ENCODE peak calls at places on chromosomes 16 and 17, in nine cellular contexts. V, Q, O, J, W, D, M, H and I are unnamed samples.
A peak's percentile ranks its signal among the peaks of the same experiment; 100 is the strongest.

GRCh38 chr16:73152731-73153130 is 104.8 kb upstream of the ZFHX3 start:
- DNase-seq in V (no peak), Q (peak; percentile 79), O (no peak), J (no peak), W (no peak), D (no peak), M (no peak), H (peak; percentile 34), I (no peak)

GRCh38 chr16:85844786-85845185 is 45.3 kb downstream of the COX4I1 start:
- DNase-seq in V (no peak), Q (no peak), O (no peak), J (no peak), W (no peak), D (no peak), M (no peak), H (peak; percentile 35), I (no peak)

GRCh38 chr16:66146689-66147330 is 219.7 kb upstream of the CDH5 start:
- DNase-seq in V (no peak), Q (no peak), O (no peak), J (no peak), W (no peak), D (no peak), M (no peak), H (no peak), I (no peak)

GRCh38 chr16:75446416-75446815 is 13.1 kb upstream of the CFDP1 start:
- DNase-seq in V (no peak), Q (no peak), O (no peak), J (no peak), W (no peak), D (no peak), M (no peak), H (no peak), I (no peak)

GRCh38 chr17:37844158-37844976 is 79.8 kb upstream of the TBC1D3K start:
- DNase-seq in V (peak; percentile 57), Q (peak; percentile 87), O (no peak), J (peak; percentile 69), W (no peak), D (peak; percentile 15), M (peak; percentile 77), H (peak; percentile 67), I (peak; percentile 16)

GRCh38 chr17:81867123-81867951 is 3.8 kb downstream of the ARHGDIA start:
- DNase-seq in V (no peak), Q (peak; percentile 73), O (no peak), J (peak; percentile 85), W (no peak), D (no peak), M (no peak), H (peak; percentile 78), I (no peak)

GRCh38 chr17:42438600-42439567 is 15.8 kb upstream of the CAVIN1 start:
- DNase-seq in V (no peak), Q (peak; percentile 69), O (no peak), J (no peak), W (no peak), D (no peak), M (no peak), H (peak; percentile 51), I (no peak)

GRCh38 chr17:58019039-58019438 is 12.0 kb upstream of the SRSF1 start:
- DNase-seq in V (no peak), Q (no peak), O (no peak), J (no peak), W (no peak), D (no peak), M (no peak), H (no peak), I (no peak)

GRCh38 chr17:51298508-51299371 is 38.4 kb downstream of the UTP18 start:
- DNase-seq in V (no peak), Q (peak; percentile 83), O (no peak), J (no peak), W (no peak), D (peak; percentile 26), M (no peak), H (peak; percentile 65), I (peak; percentile 12)

GRCh38 chr17:3710951-3711383 is 12.7 kb upstream of the HASPIN start:
- DNase-seq in V (no peak), Q (peak; percentile 41), O (no peak), J (no peak), W (no peak), D (peak; percentile 71), M (no peak), H (peak; percentile 60), I (peak; percentile 94)

DNA sequence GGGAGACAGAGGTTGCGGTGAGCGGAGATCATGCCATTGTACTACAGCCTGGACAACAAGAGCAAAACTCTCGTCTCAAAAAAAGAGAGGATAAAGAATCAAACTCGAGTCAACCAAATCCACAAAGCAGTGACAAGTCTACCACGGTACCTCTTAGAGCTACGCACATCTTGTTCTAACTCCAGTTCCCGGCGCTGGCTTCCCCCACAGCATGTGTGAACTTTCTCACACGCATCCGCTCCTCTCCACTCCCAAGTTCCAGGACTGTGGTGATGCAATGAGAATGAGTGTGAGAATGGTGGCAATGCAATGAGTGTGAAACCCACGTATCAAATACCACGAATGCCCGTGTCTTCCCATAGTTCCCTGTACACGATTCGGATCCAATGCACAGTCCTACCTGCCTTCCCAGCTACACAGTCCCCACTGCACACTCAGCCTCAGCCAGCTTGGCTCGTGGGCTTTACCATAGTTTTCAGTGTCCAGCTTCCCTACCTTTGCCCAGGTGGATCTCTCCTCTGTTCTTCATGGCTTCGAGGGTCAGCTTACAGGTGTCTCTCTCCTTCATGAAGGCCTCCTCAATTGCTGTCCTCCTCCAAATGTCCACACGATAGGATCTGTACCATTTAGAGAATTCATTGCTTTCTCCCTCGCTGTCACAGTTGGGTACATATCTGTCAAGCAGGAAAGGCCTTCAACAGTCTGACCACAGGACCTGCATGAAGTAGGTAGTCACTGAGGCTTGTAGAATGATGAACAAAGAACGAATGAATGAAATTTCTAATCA is 9.2 kb upstream of the P2RX5 start:
- DNase-seq in V (no peak), Q (no peak), O (no peak), J (no peak), W (no peak), D (no peak), M (no peak), H (no peak), I (no peak)
- H3K27me3 ChIP-seq in V (no peaks in the 10 kb centered on the region), Q (no peaks in the 10 kb centered on the region), O (no peaks in the 10 kb centered on the region), J (no peaks in the 10 kb centered on the region), W (no peaks in the 10 kb centered on the region), D (no peaks in the 10 kb centered on the region), M (no peaks in the 10 kb centered on the region), H (no peaks in the 10 kb centered on the region), I (no peaks in the 10 kb centered on the region)

GRCh38 chr16:3036726-3037315 is at the start of gene BICDL2:
- DNase-seq in V (no peak), Q (peak; percentile 93), O (no peak), J (peak; percentile 93), W (no peak), D (no peak), M (no peak), H (no peak), I (no peak)
- H3K27me3 ChIP-seq in V (peaks cover 90% of the 10 kb centered on the region), Q (no peaks in the 10 kb centered on the region), O (peaks cover 70% of the 10 kb centered on the region), J (no peaks in the 10 kb centered on the region), W (peaks cover 37% of the 10 kb centered on the region), D (peaks cover 13% of the 10 kb centered on the region), M (peaks cover 32% of the 10 kb centered on the region), H (peaks cover 90% of the 10 kb centered on the region), I (peaks cover 48% of the 10 kb centered on the region)

GRCh38 chr16:54288592-54289241 is 2.1 kb upstream of the IRX3 start:
- DNase-seq in V (no peak), Q (peak; percentile 14), O (no peak), J (no peak), W (no peak), D (no peak), M (no peak), H (no peak), I (no peak)
- H3K27me3 ChIP-seq in V (peaks cover 36% of the 10 kb centered on the region), Q (peaks cover 88% of the 10 kb centered on the region), O (peaks cover 56% of the 10 kb centered on the region), J (peaks cover 45% of the 10 kb centered on the region), W (no peaks in the 10 kb centered on the region), D (no peaks in the 10 kb centered on the region), M (peaks cover 25% of the 10 kb centered on the region), H (peaks cover 5% of the 10 kb centered on the region), I (peaks cover 5% of the 10 kb centered on the region)

DNA sequence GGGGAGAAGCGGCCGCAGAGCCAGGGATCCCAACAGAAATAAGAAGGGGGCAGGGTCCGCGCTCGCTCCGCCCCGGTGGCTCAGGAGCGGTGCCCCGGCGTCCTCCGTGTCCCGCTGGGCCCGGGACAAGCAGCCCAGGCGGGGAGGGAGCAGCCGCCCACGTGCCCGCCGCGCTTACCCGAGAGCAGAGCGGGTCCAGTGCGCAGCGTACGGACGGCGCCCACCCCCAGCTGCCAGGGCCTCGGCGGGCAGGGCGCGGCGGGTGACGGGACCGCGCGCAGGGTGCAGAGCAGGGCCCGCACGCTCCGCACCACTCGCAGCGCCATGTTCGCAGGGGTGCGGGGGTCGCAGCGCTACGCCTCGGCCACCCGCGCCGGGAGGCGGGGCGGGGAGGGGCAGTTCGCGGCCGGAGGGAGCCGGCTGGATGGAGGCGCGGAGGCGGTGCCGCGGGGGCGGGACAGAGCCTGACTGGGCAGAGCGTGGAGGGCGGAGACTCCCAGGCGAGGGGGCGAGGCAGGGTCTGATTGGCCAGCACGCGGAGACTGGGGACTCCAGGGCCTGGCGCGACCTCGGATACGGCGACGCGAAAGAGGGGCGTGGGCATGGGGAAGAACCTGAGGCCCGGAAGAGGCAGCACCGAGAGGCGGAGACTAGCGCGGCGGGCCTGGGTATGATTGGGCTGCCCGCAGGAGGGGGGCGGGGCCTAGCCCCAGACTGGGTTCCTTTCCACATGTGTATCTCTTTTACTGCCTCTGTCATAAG is at the start of gene GCSH:
- DNase-seq in V (peak; percentile 100), Q (peak; percentile 99), O (peak; percentile 99), J (peak; percentile 100), W (peak; percentile 88), D (peak; percentile 96), M (peak; percentile 99), H (peak; percentile 100), I (peak; percentile 99)
- H3K27me3 ChIP-seq in V (no peaks in the 10 kb centered on the region), Q (no peaks in the 10 kb centered on the region), O (no peaks in the 10 kb centered on the region), J (no peaks in the 10 kb centered on the region), W (no peaks in the 10 kb centered on the region), D (no peaks in the 10 kb centered on the region), M (no peaks in the 10 kb centered on the region), H (no peaks in the 10 kb centered on the region), I (no peaks in the 10 kb centered on the region)

GRCh38 chr16:89027281-89027680 is 50.3 kb upstream of the CBFA2T3 start:
- DNase-seq in V (no peak), Q (no peak), O (no peak), J (no peak), W (no peak), D (no peak), M (no peak), H (no peak), I (no peak)
- H3K27me3 ChIP-seq in V (peaks cover 30% of the 10 kb centered on the region), Q (no peaks in the 10 kb centered on the region), O (peaks cover 37% of the 10 kb centered on the region), J (no peaks in the 10 kb centered on the region), W (peaks cover 3% of the 10 kb centered on the region), D (no peaks in the 10 kb centered on the region), M (no peaks in the 10 kb centered on the region), H (peaks cover 10% of the 10 kb centered on the region), I (no peaks in the 10 kb centered on the region)